ENCODE peak calls at places on chromosomes 1 and 21, in nine cellular contexts. U, F, K, Y, P, D, Z, H and M are unnamed samples.

GRCh38 chr1:20698195-20698910 is 19.5 kb downstream of the KIF17 start:
- DNase-seq in P (no peak), K (no peak), D (no peak), U (peak), Z (no peak), F (no peak), H (no peak), Y (peak), M (peak)

GRCh38 chr1:198096390-198096789 is 60.4 kb upstream of the NEK7 start:
- DNase-seq in D (no peak), Y (no peak), Z (no peak), H (no peak), P (no peak), U (peak), F (no peak), K (no peak), M (no peak)

GRCh38 chr1:33763406-33763805 is 100.5 kb upstream of the HMGB4 start:
- DNase-seq in D (no peak), U (peak), K (no peak), H (no peak), Z (no peak), F (no peak), P (no peak), Y (no peak), M (peak)

GRCh38 chr1:109750241-109750882 is 9.5 kb upstream of the GSTM3 start:
- DNase-seq in Z (no peak), U (no peak), P (no peak), D (no peak), K (no peak), F (no peak), H (no peak), Y (no peak), M (no peak)

GRCh38 chr1:108830119-108831008 is 26.5 kb downstream of the AKNAD1 start:
- DNase-seq in D (no peak), U (peak), K (peak), Y (peak), Z (peak), P (no peak), F (peak), H (peak), M (peak)

GRCh38 chr1:68120136-68120791 is 69.8 kb upstream of the DIRAS3 start:
- DNase-seq in H (peak), Y (no peak), P (peak), F (peak), Z (peak), U (peak), D (peak), K (peak), M (peak)

GRCh38 chr1:57410532-57410931 is 13.3 kb downstream of the DAB1 start:
- DNase-seq in K (no peak), U (no peak), Y (no peak), H (no peak), D (no peak), F (no peak), P (no peak), Z (no peak), M (no peak)

GRCh38 chr1:65393345-65393744 is 27.1 kb upstream of the LEPR start:
- DNase-seq in H (no peak), Y (no peak), K (no peak), D (peak), P (no peak), F (peak), U (peak), Z (no peak), M (peak)

GRCh38 chr1:36879613-36880012 is 154.7 kb downstream of the GRIK3 start:
- DNase-seq in D (no peak), K (no peak), H (no peak), P (no peak), F (no peak), Z (no peak), U (no peak), Y (no peak), M (no peak)

GRCh38 chr1:179813626-179814351 is 63.8 kb downstream of the TOR1AIP2 start:
- DNase-seq in P (no peak), K (no peak), D (no peak), H (no peak), Y (peak), F (no peak), Z (no peak), U (no peak), M (no peak)

GRCh38 chr1:100866041-100866900 is 28.4 kb downstream of the EXTL2 start:
- DNase-seq in K (no peak), Y (no peak), F (peak), D (no peak), Z (no peak), H (peak), U (peak), P (no peak), M (no peak)

GRCh38 chr1:111351700-111352099 is 61.0 kb downstream of the CHIA start:
- DNase-seq in U (no peak), D (no peak), P (no peak), Z (no peak), Y (no peak), K (no peak), F (no peak), H (no peak), M (no peak)

GRCh38 chr1:111346089-111346885 is 55.6 kb downstream of the CHIA start:
- DNase-seq in D (peak), K (peak), Z (peak), U (peak), Y (peak), H (peak), F (peak), P (peak), M (peak)
- TF ChIP-seq POLR2A in D (peak), K (peak), Z (no peak), U (no peak), Y (peak), H (no peak), F (no peak), P (peak), M (no peak)

GRCh38 chr1:243256590-243256989 is 749 bp downstream of the SDCCAG8 start:
- DNase-seq in P (no peak), H (no peak), D (no peak), K (no peak), F (no peak), Y (no peak), Z (no peak), U (no peak), M (no peak)

GRCh38 chr1:243254927-243255790 is at the start of gene CEP170:
- DNase-seq in P (peak), U (peak), Z (peak), Y (peak), F (peak), H (peak), K (peak), D (peak), M (peak)

GRCh38 chr1:243257189-243257588 is 1.3 kb downstream of the SDCCAG8 start:
- DNase-seq in Y (no peak), F (no peak), P (no peak), Z (no peak), U (no peak), D (no peak), H (no peak), K (no peak), M (no peak)

GRCh38 chr1:243254233-243254926 is 701 bp downstream of the CEP170 start:
- DNase-seq in F (peak), H (no peak), K (peak), P (peak), Z (peak), Y (peak), D (no peak), U (peak), M (peak)

DNA sequence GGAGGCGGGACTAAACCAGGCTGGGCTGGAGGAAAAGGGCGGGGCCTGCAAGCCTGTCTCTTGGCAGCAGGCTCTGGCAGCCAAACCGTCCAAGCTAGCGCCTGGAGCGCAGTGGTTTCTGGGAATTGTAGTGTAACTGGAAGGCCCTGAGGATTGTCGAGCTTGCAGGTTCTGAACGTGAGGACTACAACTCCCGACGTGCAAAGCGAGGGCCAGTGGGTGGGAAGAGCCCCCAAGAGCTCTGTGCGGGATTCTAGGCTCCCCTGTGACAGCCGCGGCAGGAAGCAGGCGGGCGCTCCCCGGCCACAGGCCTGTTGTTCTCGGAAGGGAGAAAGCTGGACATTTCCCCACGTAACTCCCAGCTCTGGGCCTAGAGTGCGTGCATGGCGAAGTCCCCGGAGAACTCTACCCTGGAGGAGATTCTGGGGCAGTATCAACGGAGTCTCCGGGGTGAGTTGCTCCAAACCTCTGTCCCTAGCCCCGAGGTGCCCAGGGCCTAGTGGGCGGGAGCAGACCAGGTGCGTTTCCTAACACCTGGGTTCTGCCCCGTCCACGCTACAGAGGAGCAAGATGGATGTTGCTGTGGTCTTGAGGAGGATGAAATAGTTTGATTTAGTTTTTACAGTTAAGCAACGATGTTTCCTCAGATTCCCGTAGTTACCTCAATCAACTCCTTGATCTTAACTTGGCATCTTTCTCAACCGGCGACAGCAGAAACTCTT is at the start of gene SDCCAG8:
- DNase-seq in H (peak), K (peak), P (peak), Z (peak), F (peak), D (peak), Y (peak), U (peak), M (peak)
- TF ChIP-seq POLR2A in H (no peak), K (peak), P (peak), Z (peak), F (peak), D (peak), Y (peak), U (peak), M (peak)

GRCh38 chr21:42188663-42189062 is 30.3 kb upstream of the ABCG1 start:
- DNase-seq in F (no peak), H (no peak), K (no peak), Z (no peak), P (no peak), U (no peak), Y (no peak), D (no peak), M (no peak)

GRCh38 chr21:42189860-42190491 is 29.0 kb upstream of the ABCG1 start:
- DNase-seq in U (no peak), P (no peak), H (no peak), Y (no peak), Z (no peak), D (no peak), K (no peak), F (no peak), M (no peak)

GRCh38 chr21:42186591-42186990 is 32.3 kb upstream of the ABCG1 start:
- DNase-seq in Z (no peak), K (no peak), F (no peak), P (no peak), H (no peak), D (no peak), U (no peak), Y (no peak), M (no peak)

GRCh38 chr21:42190492-42190875 is 28.5 kb upstream of the ABCG1 start:
- DNase-seq in P (no peak), F (no peak), H (no peak), U (no peak), Z (no peak), K (no peak), D (no peak), Y (no peak), M (no peak)

GRCh38 chr21:42187976-42188653 is 30.8 kb upstream of the ABCG1 start:
- DNase-seq in U (no peak), Z (no peak), K (no peak), F (peak), P (no peak), H (no peak), D (peak), Y (no peak), M (no peak)
- TF ChIP-seq POLR2A in U (no peak), Z (no peak), K (no peak), F (peak), P (no peak), H (no peak), D (peak), Y (no peak), M (no peak)

GRCh38 chr1:182388392-182389134 is 3.0 kb downstream of the GLUL start:
- DNase-seq in U (no peak), F (no peak), K (no peak), Z (no peak), H (no peak), Y (no peak), P (no peak), D (no peak), M (no peak)

GRCh38 chr1:182387566-182387965 is 4.0 kb downstream of the GLUL start:
- DNase-seq in H (no peak), F (no peak), U (no peak), Y (no peak), Z (no peak), D (no peak), P (no peak), K (no peak), M (no peak)

GRCh38 chr1:182385885-182386853 is 5.4 kb downstream of the GLUL start:
- DNase-seq in U (no peak), Y (no peak), D (no peak), Z (no peak), H (no peak), F (no peak), K (no peak), P (no peak), M (no peak)

GRCh38 chr1:182384387-182384960 is 7.1 kb downstream of the GLUL start:
- DNase-seq in K (no peak), F (no peak), Y (no peak), P (no peak), U (no peak), D (no peak), Z (no peak), H (no peak), M (no peak)

DNA sequence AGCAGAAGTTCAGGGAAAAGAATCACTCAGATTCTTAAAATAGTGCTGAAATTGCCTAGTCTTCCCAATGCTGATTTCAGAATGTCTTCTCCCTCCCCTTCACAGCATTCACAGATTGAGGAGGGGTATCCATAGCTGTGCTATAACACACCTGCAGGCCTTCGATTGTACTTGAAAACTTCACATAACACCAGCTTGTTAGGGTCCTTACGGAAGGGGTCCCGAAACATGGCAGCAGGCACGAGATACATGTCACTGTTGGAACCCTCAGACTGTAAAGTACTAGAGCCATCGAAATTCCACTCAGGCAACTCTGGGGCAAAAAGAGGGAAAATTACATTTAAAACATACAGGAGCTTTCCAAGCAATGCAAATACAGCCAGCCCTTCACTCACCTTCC is 4.6 kb downstream of the GLUL start:
- DNase-seq in K (no peak), Z (no peak), D (no peak), F (no peak), U (no peak), H (no peak), Y (no peak), P (no peak), M (no peak)
- TF ChIP-seq POLR2A in K (no peak), Z (no peak), D (no peak), F (no peak), U (no peak), H (no peak), Y (no peak), P (no peak), M (no peak)

DNA sequence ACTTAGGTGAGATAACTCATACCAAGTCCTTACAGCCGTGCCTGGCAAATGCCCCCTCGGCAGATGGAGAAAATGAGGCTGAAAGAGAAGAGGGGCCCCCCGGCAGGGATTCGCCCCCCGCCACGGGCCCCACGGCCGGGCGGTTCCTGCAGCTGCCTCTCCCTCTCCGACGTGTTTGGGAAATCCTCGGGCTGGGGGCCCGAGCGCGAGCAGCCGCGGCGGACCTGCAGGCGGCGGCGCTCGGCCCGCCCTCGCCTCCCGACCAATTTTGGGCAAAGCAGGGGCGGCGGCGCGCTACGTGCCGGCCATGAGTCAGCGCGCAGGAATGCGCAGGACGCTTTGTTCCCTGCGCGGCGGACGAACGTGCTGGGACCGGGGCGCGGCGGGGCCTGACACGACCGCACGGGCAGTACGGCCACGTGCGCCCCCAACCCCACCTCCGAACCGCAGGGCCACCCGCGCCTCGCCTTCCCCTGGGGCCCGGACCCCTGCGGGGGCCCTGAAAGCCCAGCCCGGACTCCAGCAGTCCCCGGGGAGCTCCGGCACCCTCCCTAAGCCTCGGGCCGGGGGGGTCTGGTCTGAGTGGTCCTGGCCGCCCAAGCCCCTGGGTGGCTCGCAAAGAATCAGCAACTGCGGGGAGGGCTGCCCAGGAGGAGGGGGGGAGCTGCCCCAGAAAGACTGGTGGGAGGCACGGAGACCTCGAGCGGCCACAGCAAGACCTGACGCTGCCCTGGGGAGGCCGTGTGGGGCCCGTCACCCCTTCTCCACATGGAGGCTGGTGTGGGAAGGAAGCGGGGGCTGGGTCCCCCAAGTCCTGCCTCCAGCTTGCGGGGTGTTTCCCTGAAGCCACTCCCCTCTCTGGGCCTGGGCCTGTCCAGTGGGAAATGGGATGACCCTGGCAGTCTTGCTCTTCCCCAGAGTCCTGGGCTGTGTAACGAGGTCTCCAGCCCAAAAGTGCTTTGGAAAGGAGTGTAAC is 11.9 kb upstream of the EDN2 start:
- DNase-seq in H (peak), P (peak), Y (peak), Z (peak), D (no peak), F (peak), K (peak), U (peak), M (peak)
- TF ChIP-seq POLR2A in H (no peak), P (peak), Y (peak), Z (peak), D (no peak), F (peak), K (peak), U (no peak), M (peak)

GRCh38 chr1:84691139-84691783 is 1.0 kb upstream of the SSX2IP start:
- DNase-seq in Z (no peak), F (peak), P (no peak), D (no peak), K (no peak), U (no peak), H (no peak), Y (no peak), M (peak)

GRCh38 chr1:84688461-84689061 is 1.7 kb downstream of the SSX2IP start:
- DNase-seq in D (no peak), F (peak), Z (no peak), K (no peak), P (no peak), H (no peak), Y (no peak), U (no peak), M (no peak)

GRCh38 chr1:84689514-84690396 is 506 bp downstream of the SSX2IP start:
- DNase-seq in K (peak), H (no peak), U (peak), F (peak), D (no peak), P (peak), Z (peak), Y (peak), M (no peak)

GRCh38 chr1:84692391-84692790 is 2.1 kb upstream of the SSX2IP start:
- DNase-seq in Y (no peak), D (no peak), U (no peak), K (no peak), Z (no peak), P (no peak), H (no peak), F (peak), M (no peak)

GRCh38 chr1:84690397-84691138 is at the start of gene SSX2IP:
- DNase-seq in H (peak), U (peak), Z (peak), K (peak), D (peak), F (peak), P (peak), Y (peak), M (peak)
- TF ChIP-seq POLR2A in H (no peak), U (no peak), Z (peak), K (peak), D (peak), F (peak), P (no peak), Y (peak), M (peak)

GRCh38 chr1:202016717-202017384 is 6.5 kb downstream of the ELF3 start:
- DNase-seq in U (no peak), Y (no peak), P (no peak), K (no peak), F (no peak), Z (no peak), H (no peak), D (no peak), M (no peak)

GRCh38 chr1:202018226-202018475 is 7.8 kb downstream of the ELF3 start:
- DNase-seq in U (no peak), H (no peak), F (no peak), Z (no peak), P (no peak), Y (no peak), K (no peak), D (no peak), M (no peak)

GRCh38 chr1:202016022-202016624 is 5.7 kb downstream of the ELF3 start:
- DNase-seq in H (no peak), U (peak), D (no peak), Z (no peak), Y (no peak), F (no peak), P (no peak), K (no peak), M (no peak)

GRCh38 chr1:202017385-202018225 is 7.2 kb downstream of the ELF3 start:
- DNase-seq in H (peak), D (no peak), Z (no peak), K (no peak), U (no peak), Y (no peak), P (no peak), F (no peak), M (no peak)

DNA sequence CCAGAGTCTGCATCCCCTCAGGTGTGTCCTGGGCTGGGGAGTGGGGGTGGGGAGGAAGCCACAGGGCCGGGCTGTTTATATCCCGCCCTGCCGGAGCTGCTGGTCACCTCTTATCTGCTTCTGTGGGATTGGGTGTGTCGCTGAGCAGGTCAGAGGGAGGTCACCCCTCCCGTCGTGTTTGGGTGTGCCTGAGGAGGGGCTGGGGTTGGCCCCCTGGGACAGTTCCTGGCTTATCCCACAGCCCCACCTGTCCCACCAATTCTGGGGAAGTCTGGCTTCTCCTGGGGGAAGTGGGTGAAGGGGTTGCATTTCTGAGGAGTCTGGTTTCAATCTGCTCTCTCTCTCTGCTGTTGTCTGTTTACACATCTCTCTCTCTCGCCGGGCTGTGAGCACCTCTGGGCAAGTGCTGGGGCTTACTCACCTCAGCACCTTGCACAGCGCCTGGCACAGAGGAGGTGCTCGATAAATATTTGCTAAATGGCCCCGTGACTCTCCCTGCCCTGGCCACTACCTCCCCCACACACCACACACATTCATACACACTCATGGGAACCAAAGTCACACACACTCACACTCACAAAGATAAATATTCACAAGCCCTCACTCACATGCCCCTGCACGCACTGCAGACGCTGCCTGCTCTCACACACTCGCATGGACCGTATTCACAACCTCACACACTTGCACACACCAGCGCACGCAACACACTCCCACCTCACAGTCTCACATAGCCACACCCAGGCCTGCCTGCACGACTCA is 8.3 kb downstream of the ELF3 start:
- DNase-seq in P (no peak), H (peak), K (peak), U (no peak), F (no peak), Y (no peak), D (no peak), Z (no peak), M (no peak)
- TF ChIP-seq POLR2A in P (no peak), H (no peak), K (peak), U (no peak), F (no peak), Y (no peak), D (no peak), Z (no peak), M (no peak)

GRCh38 chr21:28992526-28993292 is at the start of gene LTN1:
- DNase-seq in P (peak), Y (peak), U (peak), Z (peak), D (peak), F (peak), H (peak), K (peak), M (peak)
- TF ChIP-seq POLR2A in P (peak), Y (peak), U (peak), Z (peak), D (peak), F (peak), H (peak), K (peak), M (peak)